ENCODE peak calls at places on chromosomes 7 and 10, in five cellular contexts. V is WTC11; H is EH; S is AG04449; X is stimulated activated CD8-positive, alpha-beta memory T cell treated with anti-CD3 and anti-CD28 coated beads, Interleukin-2, amount 100 ng/mL, for 1 hour. D is an unnamed sample.

GRCh38 chr7:77409739-77410545 is 6.2 kb downstream of the GSAP start:
- DNase-seq in H (peak), V (no peak), S (peak), X (no peak), D (no peak)

GRCh38 chr7:144546795-144547194 is 143.3 kb upstream of the NOBOX start:
- DNase-seq in V (no peak), X (no peak), S (no peak), H (no peak), D (no peak)

GRCh38 chr10:74752371-74752990 is 73.9 kb upstream of the KAT6B start:
- DNase-seq in V (no peak), X (no peak), S (no peak), H (no peak), D (no peak)

GRCh38 chr7:54904986-54905385 is 113.8 kb upstream of the EGFR start:
- DNase-seq in V (no peak), S (no peak), H (peak), X (no peak), D (no peak)

GRCh38 chr10:97849101-97849490 is 547 bp upstream of the GOLGA7B start:
- DNase-seq in H (no peak), X (no peak), V (no peak), S (no peak), D (no peak)

GRCh38 chr7:101859411-101860106 is 42.1 kb downstream of the CUX1 start:
- DNase-seq in X (no peak), V (no peak), H (peak), S (no peak), D (no peak)

GRCh38 chr7:5414876-5415275 is 8.8 kb downstream of the TNRC18 start:
- DNase-seq in V (no peak), X (no peak), H (peak), S (no peak), D (no peak)

GRCh38 chr7:106050743-106051110 is 61.4 kb downstream of the SYPL1 start:
- DNase-seq in H (peak), S (no peak), X (no peak), V (no peak), D (no peak)

GRCh38 chr10:17348111-17349008 is 106.0 kb downstream of the ST8SIA6 start:
- DNase-seq in V (no peak), S (peak), X (no peak), H (peak), D (no peak)

GRCh38 chr10:71740069-71740468 is 20.5 kb upstream of the C10orf105 start:
- DNase-seq in V (no peak), S (peak), X (no peak), H (peak), D (no peak)

GRCh38 chr7:64872351-64872750 is 30.7 kb upstream of the ZNF273 start:
- DNase-seq in S (no peak), H (no peak), X (no peak), V (no peak), D (no peak)

GRCh38 chr7:23276381-23276780 is 22.8 kb upstream of the MALSU1 start:
- DNase-seq in S (no peak), H (no peak), X (no peak), V (peak), D (no peak)